ENCODE peak calls at places on chromosomes 11 and 22, in four cellular contexts. One of them, this sample, is unnamed. For H3K4me1, the result is how much of the 10 kb centered on the place peaks cover.

GRCh38 chr22:29765905-29766631 is 739 bp downstream of the ZMAT5 start:
- DNase-seq in adrenal gland: no peak
- DNase-seq in CD8-positive, alpha-beta memory T cell: no peak
- DNase-seq in left lung: no peak
- DNase-seq in this sample: no peak

GRCh38 chr11:123158609-123159008 is 36.4 kb downstream of the CLMP start:
- DNase-seq in CD8-positive, alpha-beta memory T cell: no peak
- DNase-seq in left lung: no peak
- DNase-seq in adrenal gland: no peak
- DNase-seq in this sample: no peak

GRCh38 chr11:46055371-46055770 is 65.9 kb downstream of the PHF21A start:
- DNase-seq in CD8-positive, alpha-beta memory T cell: no peak
- DNase-seq in adrenal gland: no peak
- DNase-seq in left lung: no peak
- DNase-seq in this sample: no peak

GRCh38 chr11:85195934-85196333 is 431.2 kb downstream of the DLG2 start:
- DNase-seq in CD8-positive, alpha-beta memory T cell: no peak
- DNase-seq in adrenal gland: no peak
- DNase-seq in left lung: no peak
- DNase-seq in this sample: no peak

GRCh38 chr22:32020117-32020516 is 22.9 kb upstream of the SLC5A1 start:
- DNase-seq in adrenal gland: no peak
- DNase-seq in left lung: no peak
- DNase-seq in CD8-positive, alpha-beta memory T cell: no peak
- DNase-seq in this sample: no peak

GRCh38 chr11:33742249-33742851 is 6.1 kb upstream of the CD59 start:
- DNase-seq in CD8-positive, alpha-beta memory T cell: no peak
- DNase-seq in adrenal gland: no peak
- DNase-seq in left lung: no peak
- DNase-seq in this sample: no peak

GRCh38 chr11:10255388-10256125 is 38.5 kb downstream of the SBF2 start:
- DNase-seq in left lung: no peak
- DNase-seq in CD8-positive, alpha-beta memory T cell: no peak
- DNase-seq in adrenal gland: no peak
- DNase-seq in this sample: no peak

GRCh38 chr22:43996170-43996980 is 27.7 kb upstream of the PARVB start:
- DNase-seq in adrenal gland: peak
- DNase-seq in left lung: peak
- DNase-seq in CD8-positive, alpha-beta memory T cell: peak
- DNase-seq in this sample: peak

GRCh38 chr22:38235240-38235850 is 33.6 kb downstream of the MAFF start:
- DNase-seq in CD8-positive, alpha-beta memory T cell: no peak
- DNase-seq in adrenal gland: no peak
- DNase-seq in left lung: no peak
- DNase-seq in this sample: no peak

GRCh38 chr11:46612326-46612725 is 4.7 kb downstream of the HARBI1 start:
- DNase-seq in CD8-positive, alpha-beta memory T cell: no peak
- DNase-seq in adrenal gland: no peak
- DNase-seq in left lung: no peak
- DNase-seq in this sample: no peak

GRCh38 chr11:69915501-69916250 is 96.5 kb upstream of the FGF3 start:
- DNase-seq in left lung: peak
- DNase-seq in CD8-positive, alpha-beta memory T cell: no peak
- DNase-seq in adrenal gland: peak
- DNase-seq in this sample: peak

GRCh38 chr11:62555464-62556092 is 9.0 kb upstream of the AHNAK start:
- DNase-seq in left lung: peak
- DNase-seq in CD8-positive, alpha-beta memory T cell: peak
- DNase-seq in adrenal gland: no peak
- DNase-seq in this sample: no peak

GRCh38 chr11:128725630-128726461 is 32.0 kb downstream of the FLI1 start:
- DNase-seq in CD8-positive, alpha-beta memory T cell: peak
- DNase-seq in adrenal gland: no peak
- DNase-seq in left lung: no peak
- DNase-seq in this sample: peak

GRCh38 chr11:115724709-115725108 is 220.5 kb upstream of the CADM1 start:
- DNase-seq in left lung: no peak
- DNase-seq in adrenal gland: no peak
- DNase-seq in CD8-positive, alpha-beta memory T cell: no peak
- DNase-seq in this sample: no peak

DNA sequence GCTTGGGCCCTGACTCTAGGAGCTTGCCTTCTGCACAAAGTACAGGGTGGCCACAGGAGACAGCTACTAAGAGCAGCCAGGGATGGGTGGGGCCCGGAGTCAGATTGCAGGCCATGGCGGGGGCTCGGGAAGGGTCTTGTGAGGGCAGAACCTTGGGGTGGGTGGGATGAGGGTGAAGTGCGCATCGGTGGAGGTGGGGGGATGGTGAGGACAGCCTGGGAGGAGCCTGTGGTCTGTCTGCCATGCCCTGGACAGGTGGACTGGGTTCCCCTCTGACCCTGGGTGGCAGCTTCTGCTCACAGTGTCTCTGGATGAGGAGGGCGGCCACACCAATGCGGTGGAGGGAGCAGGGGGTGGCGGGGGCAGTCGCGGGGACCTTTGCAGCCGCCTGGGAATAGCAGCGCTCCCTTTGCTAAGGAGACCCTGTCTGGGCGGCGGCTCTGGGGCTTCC is 288.2 kb downstream of the TBC1D22A start:
- DNase-seq in adrenal gland: no peak
- DNase-seq in left lung: no peak
- DNase-seq in CD8-positive, alpha-beta memory T cell: no peak
- DNase-seq in this sample: no peak
- H3K4me1 ChIP-seq in adrenal gland: under half
- H3K4me1 ChIP-seq in left lung: under half
- H3K4me1 ChIP-seq in CD8-positive, alpha-beta memory T cell: under half
- H3K4me1 ChIP-seq in this sample: under half

GRCh38 chr22:24155597-24156145 is 25.6 kb upstream of the SUSD2 start:
- DNase-seq in CD8-positive, alpha-beta memory T cell: no peak
- DNase-seq in adrenal gland: peak
- DNase-seq in left lung: peak
- DNase-seq in this sample: peak
- H3K4me3 ChIP-seq in CD8-positive, alpha-beta memory T cell: peak
- H3K4me3 ChIP-seq in adrenal gland: peak
- H3K4me3 ChIP-seq in left lung: peak
- H3K4me3 ChIP-seq in this sample: peak

GRCh38 chr11:41307371-41308080 is 151.9 kb downstream of the LRRC4C start:
- DNase-seq in adrenal gland: no peak
- DNase-seq in CD8-positive, alpha-beta memory T cell: no peak
- DNase-seq in left lung: no peak
- DNase-seq in this sample: no peak
- H3K27ac ChIP-seq in adrenal gland: no peak
- H3K27ac ChIP-seq in CD8-positive, alpha-beta memory T cell: no peak
- H3K27ac ChIP-seq in left lung: no peak
- H3K27ac ChIP-seq in this sample: no peak

GRCh38 chr11:68014157-68014965 is 4.2 kb downstream of the ALDH3B1 start:
- DNase-seq in adrenal gland: peak
- DNase-seq in left lung: peak
- DNase-seq in CD8-positive, alpha-beta memory T cell: no peak
- DNase-seq in this sample: no peak

GRCh38 chr11:68013611-68014156 is 3.6 kb downstream of the ALDH3B1 start:
- DNase-seq in adrenal gland: no peak
- DNase-seq in left lung: peak
- DNase-seq in CD8-positive, alpha-beta memory T cell: no peak
- DNase-seq in this sample: no peak

GRCh38 chr11:68015467-68015866 is 5.3 kb downstream of the ALDH3B1 start:
- DNase-seq in CD8-positive, alpha-beta memory T cell: no peak
- DNase-seq in left lung: no peak
- DNase-seq in adrenal gland: no peak
- DNase-seq in this sample: no peak

GRCh38 chr11:68016161-68016903 is 6.2 kb downstream of the ALDH3B1 start:
- DNase-seq in adrenal gland: peak
- DNase-seq in left lung: no peak
- DNase-seq in CD8-positive, alpha-beta memory T cell: no peak
- DNase-seq in this sample: no peak

DNA sequence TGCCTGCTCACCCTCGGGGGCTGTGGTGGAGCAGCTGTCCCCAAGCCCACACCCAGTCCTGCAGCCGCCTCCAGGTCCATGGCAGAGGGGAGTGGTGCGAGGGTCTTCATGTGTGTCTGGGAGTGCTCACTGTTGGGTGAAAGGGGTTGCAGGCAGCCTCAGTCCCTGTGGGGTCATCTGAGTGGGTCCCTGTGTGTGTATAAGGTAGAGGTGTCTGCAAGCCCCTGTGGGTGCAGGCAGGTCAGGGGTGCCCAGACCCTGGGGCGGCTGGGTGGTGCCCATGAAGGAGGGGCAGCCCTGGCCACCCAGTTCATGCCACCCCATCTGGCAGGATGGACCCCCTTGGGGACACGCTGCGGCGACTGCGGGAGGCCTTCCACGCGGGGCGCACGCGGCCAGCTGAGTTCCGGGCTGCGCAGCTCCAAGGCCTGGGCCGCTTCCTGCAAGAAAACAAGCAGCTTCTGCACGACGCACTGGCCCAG is 4.9 kb downstream of the ALDH3B1 start:
- DNase-seq in adrenal gland: no peak
- DNase-seq in CD8-positive, alpha-beta memory T cell: no peak
- DNase-seq in left lung: peak
- DNase-seq in this sample: no peak
- H3K4me1 ChIP-seq in adrenal gland: under half
- H3K4me1 ChIP-seq in CD8-positive, alpha-beta memory T cell: under half
- H3K4me1 ChIP-seq in left lung: under half
- H3K4me1 ChIP-seq in this sample: half or more

GRCh38 chr22:26483439-26484359 is at the start of the genes HPS4 and SRRD:
- DNase-seq in adrenal gland: peak
- DNase-seq in CD8-positive, alpha-beta memory T cell: peak
- DNase-seq in left lung: peak
- DNase-seq in this sample: peak

GRCh38 chr22:26483043-26483438 is 542 bp downstream of the HPS4 start:
- DNase-seq in CD8-positive, alpha-beta memory T cell: no peak
- DNase-seq in adrenal gland: no peak
- DNase-seq in left lung: no peak
- DNase-seq in this sample: no peak

GRCh38 chr22:26481112-26481693 is 2.4 kb downstream of the HPS4 start:
- DNase-seq in CD8-positive, alpha-beta memory T cell: no peak
- DNase-seq in left lung: no peak
- DNase-seq in adrenal gland: no peak
- DNase-seq in this sample: no peak

GRCh38 chr22:26481694-26482093 is 1.9 kb downstream of the HPS4 start:
- DNase-seq in adrenal gland: no peak
- DNase-seq in CD8-positive, alpha-beta memory T cell: no peak
- DNase-seq in left lung: no peak
- DNase-seq in this sample: no peak

GRCh38 chr22:26482171-26482570 is 1.4 kb downstream of the HPS4 start:
- DNase-seq in adrenal gland: no peak
- DNase-seq in left lung: no peak
- DNase-seq in CD8-positive, alpha-beta memory T cell: no peak
- DNase-seq in this sample: no peak
- H3K4me3 ChIP-seq in adrenal gland: no peak
- H3K4me3 ChIP-seq in left lung: no peak
- H3K4me3 ChIP-seq in CD8-positive, alpha-beta memory T cell: no peak
- H3K4me3 ChIP-seq in this sample: no peak

DNA sequence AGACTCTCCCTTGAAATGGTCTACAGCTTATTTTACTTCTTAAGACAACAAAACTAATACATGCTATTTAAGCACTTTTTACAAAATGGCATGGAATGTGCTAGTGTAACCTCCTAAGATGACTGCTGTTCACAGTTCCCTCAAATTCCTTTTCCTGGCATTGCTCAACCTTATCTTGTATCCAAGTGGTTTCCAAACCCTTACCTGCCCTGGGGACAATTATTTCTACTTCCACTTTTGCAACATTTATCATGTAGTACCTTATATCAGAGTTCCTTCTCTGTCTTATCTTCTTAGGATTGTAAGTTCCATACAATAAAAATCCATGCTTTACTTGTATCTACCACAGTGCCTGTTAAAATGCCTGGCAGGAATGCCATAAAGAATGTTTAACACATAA is 109.1 kb upstream of the MTMR2 start:
- DNase-seq in left lung: no peak
- DNase-seq in adrenal gland: no peak
- DNase-seq in CD8-positive, alpha-beta memory T cell: no peak
- DNase-seq in this sample: no peak
- H3K27ac ChIP-seq in left lung: no peak
- H3K27ac ChIP-seq in adrenal gland: no peak
- H3K27ac ChIP-seq in CD8-positive, alpha-beta memory T cell: no peak
- H3K27ac ChIP-seq in this sample: no peak

GRCh38 chr22:39252461-39253391 is 7.9 kb upstream of the PDGFB start:
- DNase-seq in CD8-positive, alpha-beta memory T cell: no peak
- DNase-seq in left lung: no peak
- DNase-seq in adrenal gland: no peak
- DNase-seq in this sample: no peak
- H3K4me1 ChIP-seq in CD8-positive, alpha-beta memory T cell: under half
- H3K4me1 ChIP-seq in left lung: under half
- H3K4me1 ChIP-seq in adrenal gland: under half
- H3K4me1 ChIP-seq in this sample: under half

GRCh38 chr11:44065161-44065571 is 904 bp upstream of the ACCS start:
- DNase-seq in left lung: no peak
- DNase-seq in adrenal gland: no peak
- DNase-seq in CD8-positive, alpha-beta memory T cell: no peak
- DNase-seq in this sample: no peak

GRCh38 chr11:44067266-44067665 is 1.2 kb downstream of the ACCS start:
- DNase-seq in CD8-positive, alpha-beta memory T cell: no peak
- DNase-seq in left lung: no peak
- DNase-seq in adrenal gland: no peak
- DNase-seq in this sample: no peak

GRCh38 chr11:44066732-44067131 is 662 bp downstream of the ACCS start:
- DNase-seq in CD8-positive, alpha-beta memory T cell: no peak
- DNase-seq in left lung: no peak
- DNase-seq in adrenal gland: no peak
- DNase-seq in this sample: no peak

GRCh38 chr11:44068180-44068579 is 2.1 kb downstream of the ACCS start:
- DNase-seq in CD8-positive, alpha-beta memory T cell: no peak
- DNase-seq in adrenal gland: no peak
- DNase-seq in left lung: no peak
- DNase-seq in this sample: no peak

GRCh38 chr11:44065851-44066731 is at the start of gene ACCS:
- DNase-seq in left lung: peak
- DNase-seq in CD8-positive, alpha-beta memory T cell: peak
- DNase-seq in adrenal gland: peak
- DNase-seq in this sample: peak
- H3K4me3 ChIP-seq in left lung: peak
- H3K4me3 ChIP-seq in CD8-positive, alpha-beta memory T cell: peak
- H3K4me3 ChIP-seq in adrenal gland: peak
- H3K4me3 ChIP-seq in this sample: peak

GRCh38 chr11:64477675-64478074 is 113.3 kb upstream of the SLC22A12 start:
- DNase-seq in left lung: no peak
- DNase-seq in adrenal gland: no peak
- DNase-seq in CD8-positive, alpha-beta memory T cell: no peak
- DNase-seq in this sample: no peak
- H3K27ac ChIP-seq in left lung: no peak
- H3K27ac ChIP-seq in adrenal gland: no peak
- H3K27ac ChIP-seq in CD8-positive, alpha-beta memory T cell: no peak
- H3K27ac ChIP-seq in this sample: no peak

DNA sequence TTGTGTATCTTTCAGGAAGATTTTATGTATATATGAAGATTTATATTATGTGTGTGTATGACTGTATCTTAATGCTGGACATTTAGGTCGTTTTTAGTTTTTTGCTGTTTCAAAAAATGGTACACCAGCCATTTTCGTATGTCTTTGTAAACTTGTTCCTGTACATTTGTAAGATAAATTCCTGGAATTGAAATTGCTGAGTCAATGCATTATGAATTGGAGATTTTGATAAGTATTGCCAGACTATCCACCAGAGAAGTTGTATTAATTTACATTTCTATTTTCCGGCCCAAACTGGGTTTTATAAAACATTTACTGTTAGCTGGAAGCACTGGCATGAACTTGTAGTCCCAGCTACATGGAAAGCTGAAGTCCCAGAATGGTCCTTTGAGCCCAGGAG is 24.6 kb downstream of the MRPL48 start:
- DNase-seq in adrenal gland: no peak
- DNase-seq in left lung: no peak
- DNase-seq in CD8-positive, alpha-beta memory T cell: no peak
- DNase-seq in this sample: no peak
- H3K4me1 ChIP-seq in adrenal gland: under half
- H3K4me1 ChIP-seq in left lung: under half
- H3K4me1 ChIP-seq in CD8-positive, alpha-beta memory T cell: under half
- H3K4me1 ChIP-seq in this sample: under half

This sample was measured in heart right ventricle.